ENCODE peak calls at places on chromosomes 7 and 10, in five cellular contexts. Q is GM12878, F is HepG2, J is NT2/D1, I is H1. Y is an unnamed sample.

GRCh38 chr7:31763548-31763947 is 76.5 kb downstream of the PPP1R17 start:
- DNase-seq in Q (no peak), F (no peak), J (no peak), I (no peak), Y (no peak)

GRCh38 chr7:98515201-98515600 is 101.9 kb upstream of the NPTX2 start:
- DNase-seq in Q (no peak), F (no peak), J (no peak), I (no peak), Y (no peak)

GRCh38 chr7:67512481-67512880 is 515.8 kb downstream of the TYW1 start:
- DNase-seq in Q (no peak), F (no peak), J (no peak), I (no peak), Y (no peak)

GRCh38 chr10:122152544-122152943 is 118.6 kb upstream of the BTBD16 start:
- DNase-seq in Q (no peak), F (no peak), J (no peak), I (no peak), Y (no peak)

GRCh38 chr7:70486977-70487376 is 645.0 kb upstream of the GALNT17 start:
- DNase-seq in Q (no peak), F (no peak), J (no peak), I (no peak), Y (no peak)

GRCh38 chr7:99128076-99128950 is 15.6 kb downstream of the SMURF1 start:
- DNase-seq in Q (no peak), F (no peak), J (no peak), I (no peak), Y (no peak)

GRCh38 chr7:82234457-82235049 is 209.0 kb downstream of the CACNA2D1 start:
- DNase-seq in Q (no peak), F (peak), J (peak), I (no peak), Y (no peak)

GRCh38 chr7:129958643-129959479 is 6.1 kb upstream of the UBE2H start:
- DNase-seq in Q (no peak), F (peak), J (no peak), I (no peak), Y (no peak)

GRCh38 chr7:150383710-150384397 is 4.7 kb downstream of the ZNF775 start:
- DNase-seq in Q (no peak), F (peak), J (peak), I (peak), Y (no peak)
- TF ChIP-seq SUZ12 in Q (no peak), F (no peak), J (no peak), I (no peak), Y (no peak)

GRCh38 chr7:47570649-47571050 is 11.3 kb downstream of the TNS3 start:
- DNase-seq in Q (no peak), F (no peak), J (no peak), I (no peak), Y (no peak)
- TF ChIP-seq SUZ12 in Q (no peak), F (no peak), J (no peak), I (no peak), Y (no peak)

GRCh38 chr10:98414932-98415709 is at the start of gene PYROXD2:
- DNase-seq in Q (no peak), F (peak), J (peak), I (peak), Y (peak)
- TF ChIP-seq SUZ12 in Q (no peak), F (no peak), J (no peak), I (no peak), Y (no peak)

GRCh38 chr7:151963895-151964870 is 7.9 kb downstream of the GALNTL5 start:
- DNase-seq in Q (no peak), F (no peak), J (no peak), I (peak), Y (no peak)

GRCh38 chr7:151961536-151961935 is 5.3 kb downstream of the GALNTL5 start:
- DNase-seq in Q (no peak), F (no peak), J (no peak), I (no peak), Y (no peak)

GRCh38 chr7:151968357-151968756 is 12.1 kb downstream of the GALNTL5 start:
- DNase-seq in Q (no peak), F (no peak), J (no peak), I (peak), Y (no peak)

GRCh38 chr7:151960449-151960848 is 4.2 kb downstream of the GALNTL5 start:
- DNase-seq in Q (no peak), F (no peak), J (no peak), I (no peak), Y (no peak)

DNA sequence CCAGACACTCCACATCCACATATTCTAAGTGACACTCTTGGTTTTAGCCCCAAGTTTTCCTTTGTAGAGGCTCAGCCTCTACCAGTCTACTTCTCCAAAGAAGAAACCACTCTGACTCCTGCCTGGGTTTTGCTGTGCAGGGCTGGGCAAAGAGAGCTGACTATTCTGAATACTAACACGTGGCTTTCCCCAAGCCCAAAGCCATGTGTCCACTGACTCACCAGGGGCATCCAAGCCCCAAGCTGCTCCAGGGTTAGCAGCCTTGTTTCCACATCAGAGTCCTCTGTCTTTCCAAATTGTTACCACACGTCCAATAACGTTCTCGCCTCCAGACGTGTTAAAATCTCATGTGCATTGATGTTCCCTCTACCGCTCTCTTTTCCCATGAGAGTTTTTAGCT is 8.7 kb downstream of the GALNTL5 start:
- DNase-seq in Q (no peak), F (no peak), J (no peak), I (no peak), Y (no peak)
- TF ChIP-seq SUZ12 in Q (no peak), F (no peak), J (no peak), I (no peak), Y (no peak)